ENCODE peak calls at places on chromosomes 1 and 21, in ten cellular contexts. U, N, W, O, R, P, B, X, Y and F are unnamed samples.

GRCh38 chr1:4681026-4681425 is 26.6 kb downstream of the AJAP1 start:
- DNase-seq in Y (no peak), U (no peak), R (no peak), B (no peak), N (no peak), P (no peak), X (no peak), O (no peak), W (no peak), F (no peak)

GRCh38 chr1:156260896-156261295 is 13.0 kb upstream of the PAQR6 start:
- DNase-seq in Y (no peak), W (no peak), N (no peak), U (no peak), R (no peak), P (no peak), X (no peak), O (no peak), B (no peak), F (no peak)

GRCh38 chr1:57927003-57927402 is 503.1 kb upstream of the DAB1 start:
- DNase-seq in Y (no peak), X (no peak), N (no peak), P (no peak), U (no peak), R (no peak), B (no peak), W (no peak), O (no peak), F (no peak)

GRCh38 chr1:33241866-33242265 is 14.4 kb upstream of the ZNF362 start:
- DNase-seq in Y (no peak), N (no peak), W (no peak), O (no peak), X (no peak), U (no peak), R (no peak), P (no peak), B (no peak), F (no peak)

GRCh38 chr1:166174108-166174507 is 7.3 kb upstream of the FAM78B start:
- DNase-seq in R (no peak), U (peak), Y (peak), N (no peak), P (no peak), B (peak), W (peak), X (no peak), O (no peak), F (peak)

GRCh38 chr1:8373547-8374270 is 55.8 kb downstream of the SLC45A1 start:
- DNase-seq in N (no peak), W (peak), P (no peak), O (peak), U (peak), X (no peak), R (no peak), Y (peak), B (peak), F (no peak)

GRCh38 chr1:112927462-112927971 is 28.5 kb downstream of the SLC16A1 start:
- DNase-seq in U (no peak), O (no peak), B (no peak), P (no peak), W (no peak), X (no peak), R (no peak), N (no peak), Y (no peak), F (no peak)

GRCh38 chr1:59194621-59195020 is 102.3 kb upstream of the FGGY start:
- DNase-seq in X (no peak), U (no peak), N (no peak), Y (peak), P (no peak), O (no peak), R (no peak), W (no peak), B (no peak), F (no peak)

GRCh38 chr1:155128755-155129473 is 1.2 kb downstream of the EFNA1 start:
- DNase-seq in R (no peak), U (peak), Y (peak), P (peak), O (no peak), N (no peak), W (peak), X (no peak), B (no peak), F (no peak)

GRCh38 chr1:28517649-28517999 is 11.8 kb downstream of the RCC1 start:
- DNase-seq in O (peak), X (no peak), U (no peak), B (no peak), W (no peak), N (no peak), Y (no peak), P (no peak), R (no peak), F (no peak)

GRCh38 chr1:16979475-16980327 is 719 bp downstream of the MFAP2 start:
- DNase-seq in W (no peak), U (peak), N (no peak), O (no peak), R (no peak), B (no peak), P (no peak), X (no peak), Y (no peak), F (no peak)

GRCh38 chr1:40435471-40435870 is 14.8 kb upstream of the ZFP69B start:
- DNase-seq in U (no peak), O (no peak), B (no peak), W (no peak), X (no peak), Y (peak), P (no peak), R (no peak), N (no peak), F (no peak)

GRCh38 chr1:204649756-204650155 is 35.8 kb downstream of the LRRN2 start:
- DNase-seq in R (no peak), W (no peak), X (no peak), O (peak), B (no peak), N (no peak), Y (no peak), P (peak), U (no peak), F (no peak)

GRCh38 chr1:117120774-117121588 is 568 bp downstream of the TRIM45 start:
- DNase-seq in W (no peak), P (no peak), N (peak), X (no peak), B (no peak), O (no peak), U (no peak), Y (no peak), R (no peak), F (peak)

GRCh38 chr1:235225299-235225698 is 64.2 kb upstream of the RBM34 start:
- DNase-seq in N (no peak), B (no peak), R (no peak), Y (no peak), X (no peak), U (no peak), W (no peak), P (no peak), O (no peak), F (no peak)

GRCh38 chr1:154481058-154481457 is 21.0 kb upstream of the TDRD10 start:
- DNase-seq in P (peak), N (no peak), X (no peak), W (no peak), R (no peak), O (no peak), B (no peak), Y (no peak), U (no peak), F (peak)

GRCh38 chr1:147246044-147246690 is 3.7 kb downstream of the CHD1L start:
- DNase-seq in N (no peak), Y (no peak), X (no peak), R (no peak), B (no peak), P (no peak), W (no peak), O (no peak), U (no peak), F (no peak)

GRCh38 chr1:197813741-197814140 is 38.5 kb upstream of the DENND1B start:
- DNase-seq in O (no peak), P (no peak), Y (no peak), B (no peak), N (no peak), U (no peak), X (no peak), R (no peak), W (no peak), F (no peak)

GRCh38 chr1:234007684-234008083 is 103.2 kb downstream of the SLC35F3 start:
- DNase-seq in N (no peak), P (no peak), B (no peak), O (no peak), U (no peak), W (no peak), Y (no peak), X (no peak), R (no peak), F (no peak)

GRCh38 chr1:33641099-33641830 is 168.8 kb downstream of the ZSCAN20 start:
- DNase-seq in N (peak), O (no peak), P (no peak), R (no peak), W (no peak), B (peak), U (no peak), X (no peak), Y (peak), F (peak)

GRCh38 chr1:184002071-184002470 is 35.5 kb downstream of the COLGALT2 start:
- DNase-seq in W (peak), R (no peak), P (no peak), B (peak), N (peak), X (no peak), U (peak), O (no peak), Y (peak), F (no peak)

GRCh38 chr1:209854196-209854595 is 26.4 kb downstream of the UTP25 start:
- DNase-seq in P (no peak), U (no peak), O (no peak), Y (no peak), N (no peak), B (no peak), R (no peak), W (no peak), X (no peak), F (peak)

GRCh38 chr1:19824541-19824940 is 9.5 kb upstream of the RNF186 start:
- DNase-seq in X (no peak), B (peak), N (no peak), O (no peak), W (no peak), U (no peak), P (no peak), R (no peak), Y (peak), F (no peak)

GRCh38 chr21:35021546-35021945 is 27.6 kb downstream of the RUNX1 start:
- DNase-seq in X (no peak), N (no peak), W (no peak), U (no peak), Y (no peak), O (no peak), P (no peak), R (no peak), B (no peak), F (no peak)

GRCh38 chr1:2194319-2194897 is at the start of gene FAAP20:
- DNase-seq in U (peak), R (no peak), N (peak), X (no peak), O (peak), B (no peak), W (no peak), P (peak), Y (peak), F (no peak)

GRCh38 chr1:16410803-16411202 is 26.4 kb downstream of the SPATA21 start:
- DNase-seq in B (no peak), P (no peak), W (no peak), X (no peak), R (no peak), O (no peak), U (no peak), Y (no peak), N (no peak), F (no peak)

GRCh38 chr1:203084588-203085527 is 954 bp downstream of the MYOG start:
- DNase-seq in P (no peak), O (no peak), U (no peak), X (no peak), R (no peak), B (no peak), Y (peak), N (no peak), W (no peak), F (no peak)

GRCh38 chr1:119347858-119348257 is 20.7 kb upstream of the HAO2 start:
- DNase-seq in W (no peak), X (no peak), Y (peak), P (no peak), O (no peak), B (peak), R (no peak), U (no peak), N (no peak), F (no peak)

GRCh38 chr21:16588433-16588860 is 858.7 kb downstream of the USP25 start:
- DNase-seq in R (no peak), O (peak), Y (peak), N (peak), W (peak), X (no peak), U (peak), B (peak), P (peak), F (no peak)

GRCh38 chr21:31623664-31624063 is 35.8 kb upstream of the SOD1 start:
- DNase-seq in Y (no peak), U (no peak), O (no peak), W (no peak), B (no peak), R (no peak), P (no peak), X (no peak), N (no peak), F (no peak)

GRCh38 chr1:109111386-109112055 is 2.4 kb upstream of the ELAPOR1 start:
- DNase-seq in W (no peak), X (no peak), Y (no peak), N (no peak), O (no peak), R (no peak), P (no peak), U (no peak), B (no peak), F (no peak)

GRCh38 chr1:177440821-177441220 is 270.1 kb downstream of the BRINP2 start:
- DNase-seq in W (no peak), N (no peak), B (no peak), X (no peak), O (no peak), R (no peak), P (no peak), U (no peak), Y (no peak), F (no peak)

GRCh38 chr1:43354936-43355335 is 3.8 kb upstream of the CDC20 start:
- DNase-seq in N (no peak), Y (no peak), P (no peak), R (no peak), W (no peak), X (no peak), O (no peak), B (no peak), U (no peak), F (no peak)

GRCh38 chr1:27503961-27504587 is 14.1 kb upstream of the WASF2 start:
- DNase-seq in W (no peak), N (no peak), Y (no peak), B (no peak), O (no peak), R (no peak), X (no peak), U (no peak), P (no peak), F (no peak)

GRCh38 chr1:222815367-222815765 is 527 bp downstream of the DISP1 start:
- DNase-seq in R (no peak), O (no peak), W (peak), U (no peak), N (no peak), Y (peak), X (peak), P (peak), B (no peak), F (peak)

GRCh38 chr1:168987330-168987729 is 119.2 kb upstream of the ATP1B1 start:
- DNase-seq in W (no peak), O (no peak), Y (no peak), P (no peak), U (no peak), R (no peak), N (no peak), X (no peak), B (no peak), F (no peak)

GRCh38 chr21:31098576-31099005 is 60.3 kb upstream of the KRTAP19-8 start:
- DNase-seq in Y (peak), W (peak), B (peak), R (peak), U (peak), X (peak), P (peak), O (peak), N (peak), F (peak)